ENCODE peak calls at places on chromosome 18, in four cellular contexts. J is hepatocyte, U is GM12865, X is bronchial epithelial cell. Y is an unnamed sample.

GRCh38 chr18:55651236-55651635 is 63.2 kb upstream of the TCF4 start:
- DNase-seq in J (no peak), U (no peak), X (peak; percentile 84), Y (peak; percentile 76)

GRCh38 chr18:59481436-59481835 is 122.4 kb upstream of the LMAN1 start:
- DNase-seq in J (no peak), U (no peak), X (no peak), Y (no peak)

GRCh38 chr18:7196421-7196820 is 34.5 kb upstream of the LRRC30 start:
- DNase-seq in J (no peak), U (no peak), X (peak; percentile 6), Y (peak; percentile 32)

GRCh38 chr18:45806226-45806625 is 19.2 kb upstream of the SIGLEC15 start:
- DNase-seq in J (no peak), U (no peak), X (peak; percentile 82), Y (peak; percentile 74)

GRCh38 chr18:76452357-76452756 is 42.7 kb downstream of the ZNF516 start:
- DNase-seq in J (no peak), U (no peak), X (no peak), Y (peak; percentile 49)

GRCh38 chr18:3059272-3059671 is 46.3 kb upstream of the LPIN2 start:
- DNase-seq in J (no peak), U (peak; percentile 56), X (no peak), Y (no peak)

GRCh38 chr18:36580874-36581750 is 247.7 kb downstream of the TPGS2 start:
- DNase-seq in J (no peak), U (no peak), X (peak; percentile 77), Y (peak; percentile 72)

GRCh38 chr18:8765692-8766463 is 60.5 kb downstream of the MTCL1 start:
- DNase-seq in J (peak; percentile 31), U (no peak), X (no peak), Y (no peak)

GRCh38 chr18:72986103-72986502 is 118.3 kb upstream of the NETO1 start:
- DNase-seq in J (no peak), U (no peak), X (peak; percentile 86), Y (peak; percentile 74)

GRCh38 chr18:48800877-48801727 is 149.7 kb downstream of the SMAD7 start:
- DNase-seq in J (no peak), U (peak; percentile 85), X (no peak), Y (no peak)

GRCh38 chr18:48590678-48591077 is 51.8 kb downstream of the CTIF start:
- DNase-seq in J (no peak), U (no peak), X (peak; percentile 69), Y (peak; percentile 71)

GRCh38 chr18:60198063-60198462 is 174.5 kb downstream of the MC4R start:
- DNase-seq in J (no peak), U (peak; percentile 5), X (no peak), Y (no peak)

GRCh38 chr18:14086459-14087231 is 45.6 kb downstream of the ZNF519 start:
- DNase-seq in J (peak; percentile 66), U (peak; percentile 38), X (peak; percentile 22), Y (peak; percentile 29)

GRCh38 chr18:33201509-33201926 is 239.0 kb downstream of the CCDC178 start:
- DNase-seq in J (peak; percentile 69), U (peak; percentile 2), X (peak; percentile 43), Y (peak; percentile 20)

GRCh38 chr18:23805898-23806297 is 116.6 kb downstream of the LAMA3 start:
- DNase-seq in J (no peak), U (no peak), X (peak; percentile 85), Y (peak; percentile 81)

GRCh38 chr18:78625446-78625845 is 354.2 kb upstream of the SALL3 start:
- DNase-seq in J (no peak), U (no peak), X (no peak), Y (no peak)

GRCh38 chr18:46293699-46294300 is 189.6 kb downstream of the HAUS1 start:
- DNase-seq in J (peak; percentile 47), U (no peak), X (peak; percentile 25), Y (peak; percentile 36)

GRCh38 chr18:42086288-42086687 is 131.3 kb downstream of the PIK3C3 start:
- DNase-seq in J (no peak), U (no peak), X (peak; percentile 14), Y (no peak)

GRCh38 chr18:570256-570655 is 9.9 kb upstream of the CETN1 start:
- DNase-seq in J (no peak), U (no peak), X (no peak), Y (no peak)

GRCh38 chr18:9792565-9793226 is 84.6 kb downstream of the RAB31 start:
- DNase-seq in J (no peak), U (peak; percentile 40), X (no peak), Y (no peak)
- TF ChIP-seq CTCF in J (peak; percentile 17), U (peak; percentile 59), X (peak; percentile 41), Y (peak; percentile 39)

DNA sequence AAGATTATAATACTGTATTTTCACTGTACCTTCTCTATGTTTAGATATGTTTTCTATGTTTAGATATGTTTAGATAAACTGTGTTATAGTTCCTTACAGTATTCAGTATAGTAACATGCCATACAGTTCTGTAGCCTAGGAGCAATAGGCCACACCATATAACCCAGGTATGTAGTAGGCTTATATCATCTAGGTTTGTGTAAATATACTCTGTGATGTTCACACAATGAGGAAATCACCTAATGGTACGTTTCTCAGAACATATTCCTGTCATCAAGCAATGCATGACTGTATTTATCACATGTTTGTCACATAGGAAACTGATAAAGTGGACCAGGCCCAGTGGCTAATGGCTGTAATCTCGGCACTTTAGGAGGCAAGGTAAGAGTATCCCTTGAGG is 43.9 kb downstream of the RNF138 start:
- DNase-seq in J (no peak), U (no peak), X (no peak), Y (no peak)
- H3K4me3 ChIP-seq in J (no peak overlapping the region), U (no peak overlapping the region), X (no peak overlapping the region), Y (no peak overlapping the region)

GRCh38 chr18:28390022-28390421 is 213.1 kb upstream of the CDH2 start:
- DNase-seq in J (no peak), U (no peak), X (no peak), Y (no peak)
- TF ChIP-seq CTCF in J (no peak), U (no peak), X (no peak), Y (no peak)

GRCh38 chr18:63318882-63319382 is 637 bp downstream of the BCL2 start:
- DNase-seq in J (no peak), U (no peak), X (peak; percentile 10), Y (no peak)

GRCh38 chr18:63316612-63317555 is 2.7 kb downstream of the BCL2 start:
- DNase-seq in J (no peak), U (peak; percentile 67), X (no peak), Y (no peak)

GRCh38 chr18:63315879-63316278 is 3.7 kb downstream of the BCL2 start:
- DNase-seq in J (no peak), U (peak; percentile 25), X (no peak), Y (no peak)

GRCh38 chr18:63317982-63318881 is 1.3 kb downstream of the BCL2 start:
- DNase-seq in J (peak; percentile 61), U (peak; percentile 96), X (peak; percentile 15), Y (peak; percentile 26)

GRCh38 chr18:63317556-63317946 is 2.0 kb downstream of the BCL2 start:
- DNase-seq in J (no peak), U (peak; percentile 31), X (no peak), Y (no peak)
- H3K4me3 ChIP-seq in J (peak overlapping the region; percentile 71), U (peak overlapping the region; percentile 91), X (no peak overlapping the region), Y (no peak overlapping the region)